ENCODE peak calls at places on chromosomes 13 and 19, in nine cellular contexts. E, X, H, Z, O, I, T, U and Q are unnamed samples.

GRCh38 chr13:99367106-99367616 is 60.0 kb upstream of the GPR183 start:
- DNase-seq in E (no peak), X (no peak), H (no peak), Z (no peak), O (no peak), I (no peak), T (no peak), U (no peak), Q (no peak)

GRCh38 chr13:112943309-112944125 is 25.5 kb upstream of the MCF2L start:
- DNase-seq in E (no peak), X (no peak), H (no peak), Z (no peak), O (no peak), I (peak), T (no peak), U (no peak), Q (no peak)

GRCh38 chr19:7109678-7110289 is 40.3 kb downstream of the ZNF557 start:
- DNase-seq in E (no peak), X (peak), H (no peak), Z (no peak), O (no peak), I (no peak), T (no peak), U (no peak), Q (no peak)

GRCh38 chr19:51531349-51532315 is at the start of gene SIGLEC6:
- DNase-seq in E (no peak), X (no peak), H (no peak), Z (peak), O (peak), I (no peak), T (peak), U (no peak), Q (no peak)

GRCh38 chr13:113151745-113152707 is 6.4 kb upstream of the PROZ start:
- DNase-seq in E (no peak), X (no peak), H (no peak), Z (no peak), O (no peak), I (peak), T (no peak), U (no peak), Q (no peak)

GRCh38 chr13:73687087-73687486 is 447.1 kb downstream of the KLF12 start:
- DNase-seq in E (no peak), X (no peak), H (no peak), Z (no peak), O (no peak), I (no peak), T (no peak), U (no peak), Q (no peak)

GRCh38 chr19:14544047-14544446 is 14.7 kb downstream of the TECR start:
- DNase-seq in E (no peak), X (no peak), H (no peak), Z (no peak), O (no peak), I (no peak), T (no peak), U (no peak), Q (no peak)

GRCh38 chr13:93758575-93758974 is 532.0 kb downstream of the GPC6 start:
- DNase-seq in E (no peak), X (no peak), H (no peak), Z (no peak), O (no peak), I (no peak), T (no peak), U (no peak), Q (no peak)

GRCh38 chr19:12783849-12784393 is 7.4 kb upstream of the JUNB start:
- DNase-seq in E (no peak), X (peak), H (no peak), Z (no peak), O (no peak), I (no peak), T (peak), U (no peak), Q (no peak)

GRCh38 chr19:38031423-38031770 is 124.4 kb downstream of the SIPA1L3 start:
- DNase-seq in E (no peak), X (no peak), H (no peak), Z (no peak), O (no peak), I (no peak), T (no peak), U (no peak), Q (no peak)

GRCh38 chr19:29517946-29518345 is 7.8 kb upstream of the VSTM2B start:
- DNase-seq in E (no peak), X (no peak), H (no peak), Z (no peak), O (no peak), I (no peak), T (no peak), U (no peak), Q (no peak)

GRCh38 chr19:40466219-40467006 is at the start of gene SPTBN4:
- DNase-seq in E (no peak), X (peak), H (no peak), Z (no peak), O (no peak), I (no peak), T (peak), U (peak), Q (peak)

GRCh38 chr19:41445575-41445974 is 2.6 kb downstream of the ERICH4 start:
- DNase-seq in E (no peak), X (no peak), H (no peak), Z (no peak), O (no peak), I (no peak), T (no peak), U (no peak), Q (no peak)